ENCODE peak calls at places on chromosomes 13 and 19, in six cellular contexts. P is neuronal stem cell, H is IMR-90, V is mesenchymal stem cell, Y is H1, X is trophoblast cell. M is an unnamed sample.

GRCh38 chr13:109773276-109773675 is 13.1 kb downstream of the IRS2 start:
- DNase-seq in H (no peak), Y (no peak), V (no peak), X (no peak), P (no peak), M (no peak)

GRCh38 chr13:30718661-30719520 is 16.5 kb upstream of the ALOX5AP start:
- DNase-seq in Y (no peak), P (no peak), X (peak; percentile 59), H (peak; percentile 95), V (peak; percentile 90), M (no peak)

GRCh38 chr13:93398167-93398566 is 171.6 kb downstream of the GPC6 start:
- DNase-seq in Y (no peak), P (no peak), X (no peak), H (peak; percentile 55), V (peak; percentile 76), M (no peak)

GRCh38 chr19:13959962-13960862 is 7.9 kb downstream of the DCAF15 start:
- DNase-seq in H (no peak), P (no peak), V (no peak), X (no peak), Y (no peak), M (peak; percentile 64)

GRCh38 chr19:50207730-50208129 is 4.3 kb downstream of the MYH14 start:
- DNase-seq in P (no peak), Y (no peak), X (no peak), V (no peak), H (no peak), M (no peak)

GRCh38 chr19:41554902-41555301 is 21.1 kb upstream of the CEACAM21 start:
- DNase-seq in X (no peak), H (no peak), Y (no peak), V (peak; percentile 11), P (no peak), M (no peak)

GRCh38 chr13:50244913-50245574 is 229.8 kb downstream of the KCNRG start:
- DNase-seq in V (peak; percentile 95), P (no peak), X (no peak), H (peak; percentile 88), Y (no peak), M (no peak)

GRCh38 chr13:40983725-40984669 is 35.1 kb downstream of the ELF1 start:
- DNase-seq in X (no peak), V (no peak), Y (no peak), P (no peak), H (no peak), M (no peak)

GRCh38 chr13:50222569-50223332 is 207.5 kb downstream of the KCNRG start:
- DNase-seq in Y (no peak), X (peak; percentile 35), V (peak; percentile 62), H (peak; percentile 68), P (no peak), M (no peak)

GRCh38 chr13:27712421-27712820 is 79.9 kb upstream of the GSX1 start:
- DNase-seq in Y (no peak), X (no peak), H (no peak), P (no peak), V (peak; percentile 21), M (no peak)

GRCh38 chr13:48043789-48044503 is 6.4 kb downstream of the NUDT15 start:
- DNase-seq in P (no peak), H (peak; percentile 73), V (peak; percentile 29), Y (no peak), X (no peak), M (no peak)

GRCh38 chr13:80436571-80437169 is 95.7 kb upstream of the SPRY2 start:
- DNase-seq in Y (no peak), V (peak; percentile 43), P (no peak), X (no peak), H (no peak), M (no peak)

GRCh38 chr19:5803441-5803751 is 1.5 kb upstream of the NRTN start:
- DNase-seq in H (no peak), Y (no peak), V (no peak), P (no peak), X (no peak), M (no peak)

GRCh38 chr19:57056972-57057371 is 62.8 kb upstream of the USP29 start:
- DNase-seq in H (peak; percentile 11), Y (no peak), P (no peak), X (peak; percentile 2), V (no peak), M (no peak)

GRCh38 chr19:10333758-10334339 is 520 bp upstream of the RAVER1 start:
- DNase-seq in P (no peak), Y (no peak), H (no peak), X (no peak), V (no peak), M (no peak)

GRCh38 chr19:23310729-23311211 is 60.6 kb upstream of the ZNF724 start:
- DNase-seq in H (no peak), Y (no peak), V (no peak), X (peak; percentile 98), P (no peak), M (no peak)

GRCh38 chr13:79090552-79091159 is 315.4 kb downstream of the RBM26 start:
- DNase-seq in V (no peak), P (no peak), H (no peak), X (no peak), Y (no peak), M (no peak)

DNA sequence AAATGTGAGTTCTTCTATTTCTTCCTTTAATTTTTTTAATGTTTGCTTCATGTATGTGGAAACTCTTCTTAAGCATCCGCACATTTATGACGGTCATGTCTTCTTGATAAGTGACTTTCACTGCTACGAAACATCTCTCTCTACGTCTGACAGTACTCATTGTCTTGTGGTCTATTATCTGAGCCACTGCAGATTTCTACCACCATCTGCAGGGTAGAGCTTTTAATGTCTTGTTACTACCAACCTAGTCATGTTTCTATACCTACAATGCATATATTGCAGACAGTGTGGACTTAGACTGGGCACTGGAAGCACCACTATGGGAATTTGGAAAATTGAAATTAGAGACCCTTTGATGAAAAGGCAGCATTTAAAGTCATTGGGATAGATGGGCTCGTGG is 75.4 kb upstream of the ARHGEF7 start:
- DNase-seq in X (no peak), Y (no peak), H (no peak), P (no peak), V (no peak), M (no peak)
- H4K91ac ChIP-seq in X (no peak overlapping the region), Y (no peak overlapping the region), H (no peak overlapping the region), P (no peak overlapping the region), V (no peak overlapping the region), M (no peak overlapping the region)

DNA sequence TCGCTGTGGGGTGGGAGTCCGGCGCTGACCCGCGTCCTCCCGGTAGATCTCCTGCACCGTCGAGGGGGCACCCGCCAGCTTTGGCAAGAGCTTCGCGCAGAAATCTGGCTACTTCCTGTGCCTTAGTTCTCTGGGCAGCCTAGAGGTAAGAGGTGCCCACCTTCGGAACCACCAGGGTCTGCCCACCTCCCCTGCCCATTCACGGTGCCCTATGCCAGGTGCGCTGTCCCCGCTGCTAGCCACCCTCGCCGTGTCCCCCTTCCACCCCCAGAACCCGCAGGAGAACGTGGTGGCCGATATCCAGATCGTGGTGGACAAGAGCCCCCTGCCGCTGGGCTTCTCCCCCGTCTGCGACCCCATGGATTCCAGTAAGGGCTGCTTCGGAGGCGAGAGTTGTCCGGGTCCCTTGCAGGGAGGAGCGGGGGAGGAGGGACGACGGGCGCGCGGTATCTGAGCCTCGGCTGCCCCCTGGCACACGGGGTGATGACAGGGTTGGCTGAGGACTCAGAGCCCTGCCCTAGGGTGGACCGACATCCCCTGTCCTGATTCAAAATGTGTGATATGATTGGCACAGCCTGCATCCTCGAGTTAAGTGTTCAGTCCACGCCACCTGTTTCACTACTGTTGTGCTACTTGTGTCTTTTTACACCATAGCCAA is 549 bp downstream of the MVB12A start:
- DNase-seq in H (no peak), P (no peak), Y (no peak), X (peak; percentile 4), V (peak; percentile 41), M (peak; percentile 59)
- H2AK5ac ChIP-seq in H (peak overlapping the region; percentile 90), P (peak overlapping the region; percentile 99), Y (peak overlapping the region; percentile 32), X (peak overlapping the region; percentile 5), V (no peak overlapping the region), M (no peak overlapping the region)

GRCh38 chr19:55516878-55517620 is 19.9 kb downstream of the SBK2 start:
- DNase-seq in H (peak; percentile 91), Y (peak; percentile 83), V (peak; percentile 91), P (peak; percentile 90), X (peak; percentile 84), M (peak; percentile 91)
- H2AFZ ChIP-seq in H (peak overlapping the region; percentile 92), Y (no peak overlapping the region), V (peak overlapping the region; percentile 55), P (peak overlapping the region; percentile 82), X (peak overlapping the region; percentile 67), M (no peak overlapping the region)

GRCh38 chr13:29170451-29171082 is 350.4 kb downstream of the MTUS2 start:
- DNase-seq in Y (no peak), V (no peak), X (no peak), H (no peak), P (no peak), M (no peak)
- H4K91ac ChIP-seq in Y (no peak overlapping the region), V (no peak overlapping the region), X (no peak overlapping the region), H (no peak overlapping the region), P (no peak overlapping the region), M (no peak overlapping the region)

GRCh38 chr13:61417171-61417570 is 1.5 kb upstream of the PCDH20 start:
- DNase-seq in V (peak; percentile 6), H (no peak), Y (no peak), X (no peak), P (no peak), M (no peak)

GRCh38 chr13:61415749-61416148 is at the start of gene PCDH20:
- DNase-seq in Y (no peak), P (no peak), V (no peak), X (no peak), H (no peak), M (no peak)

GRCh38 chr13:61414136-61414535 is 1.5 kb downstream of the PCDH20 start:
- DNase-seq in V (no peak), Y (no peak), P (no peak), H (no peak), X (no peak), M (no peak)

GRCh38 chr13:61413572-61413971 is 2.1 kb downstream of the PCDH20 start:
- DNase-seq in V (no peak), X (no peak), Y (no peak), H (no peak), P (peak; percentile 14), M (peak; percentile 36)

GRCh38 chr13:61414686-61415664 is 674 bp downstream of the PCDH20 start:
- DNase-seq in H (no peak), Y (peak; percentile 83), V (peak; percentile 18), P (peak; percentile 75), X (no peak), M (peak; percentile 93)
- H2AK5ac ChIP-seq in H (no peak overlapping the region), Y (no peak overlapping the region), V (no peak overlapping the region), P (no peak overlapping the region), X (no peak overlapping the region), M (no peak overlapping the region)

DNA sequence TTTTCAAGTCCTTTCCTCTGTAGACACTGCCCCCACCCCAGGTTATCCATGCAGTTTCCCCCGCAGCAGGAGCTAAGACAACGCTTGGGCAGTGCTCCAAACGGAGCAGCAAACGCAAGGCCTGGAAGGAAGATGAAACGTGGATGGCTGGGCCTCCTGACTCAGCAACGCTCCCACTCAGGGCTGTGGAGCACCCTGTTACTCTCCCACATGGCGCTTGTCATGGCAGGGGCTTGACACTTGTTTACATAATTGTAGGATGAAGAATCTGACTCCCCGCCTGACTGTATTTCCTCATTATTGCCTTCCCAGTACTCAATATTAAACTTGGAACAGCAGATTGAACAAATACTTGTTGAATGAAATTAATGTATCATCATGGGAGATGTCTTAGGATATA is 799 bp upstream of the C1QTNF9B start:
- DNase-seq in Y (no peak), P (no peak), X (no peak), H (peak; percentile 98), V (peak; percentile 78), M (no peak)
- H2AFZ ChIP-seq in Y (no peak overlapping the region), P (no peak overlapping the region), X (no peak overlapping the region), H (peak overlapping the region; percentile 87), V (peak overlapping the region; percentile 97), M (no peak overlapping the region)